ENCODE peak calls at places on chromosomes 12 and 14, in six cellular contexts. E is GM20000, J is HCT116, I is A673, G is foreskin fibroblast, W is lung. O is an unnamed sample.

GRCh38 chr12:89412665-89413064 is 60.4 kb upstream of the DUSP6 start:
- DNase-seq in G (no peak), E (no peak), W (no peak), I (peak), J (no peak), O (no peak)

GRCh38 chr14:68693926-68694325 is 98.9 kb downstream of the ZFP36L1 start:
- DNase-seq in G (no peak), E (no peak), W (no peak), J (no peak), I (no peak), O (no peak)

GRCh38 chr14:100665518-100666032 is 61.1 kb upstream of the DLK1 start:
- DNase-seq in J (no peak), E (no peak), I (no peak), G (peak), W (no peak), O (no peak)

GRCh38 chr14:25122843-25123242 is 72.9 kb upstream of the STXBP6 start:
- DNase-seq in W (no peak), J (no peak), E (no peak), G (no peak), I (no peak), O (no peak)

GRCh38 chr12:19130224-19131019 is 889 bp downstream of the PLEKHA5 start:
- DNase-seq in I (peak), G (peak), J (no peak), E (peak), W (no peak), O (no peak)

GRCh38 chr14:73879027-73879426 is 7.6 kb upstream of the ZNF410 start:
- DNase-seq in W (no peak), J (no peak), G (peak), E (no peak), I (no peak), O (no peak)

GRCh38 chr12:91887957-91888356 is 257.7 kb downstream of the BTG1 start:
- DNase-seq in J (no peak), E (no peak), I (no peak), W (no peak), G (no peak), O (no peak)

GRCh38 chr12:57838594-57839302 is 7.8 kb downstream of the CTDSP2 start:
- DNase-seq in J (no peak), E (no peak), I (peak), W (no peak), G (peak), O (no peak)

GRCh38 chr12:95805864-95806669 is 15.5 kb upstream of the NTN4 start:
- DNase-seq in E (no peak), I (no peak), W (no peak), G (peak), J (peak), O (no peak)

GRCh38 chr12:75660107-75660530 is 148.7 kb upstream of the KRR1 start:
- DNase-seq in I (no peak), G (peak), W (no peak), J (peak), E (no peak), O (no peak)

GRCh38 chr14:92563359-92563758 is 49.8 kb downstream of the RIN3 start:
- DNase-seq in E (peak), G (peak), W (no peak), I (no peak), J (no peak), O (no peak)

GRCh38 chr14:45201908-45202307 is 51.1 kb downstream of the MIS18BP1 start:
- DNase-seq in W (no peak), J (no peak), I (peak), G (peak), E (peak), O (no peak)

GRCh38 chr14:102593841-102594170 is 1.4 kb downstream of the RCOR1 start:
- DNase-seq in J (no peak), E (no peak), I (no peak), G (no peak), W (no peak), O (no peak)

GRCh38 chr12:86671001-86671400 is 414.8 kb upstream of the MGAT4C start:
- DNase-seq in E (no peak), G (no peak), J (no peak), I (no peak), W (no peak), O (no peak)

GRCh38 chr12:6272300-6273208 is 37.9 kb upstream of the PLEKHG6 start:
- DNase-seq in I (no peak), W (peak), G (no peak), E (no peak), J (peak), O (no peak)

GRCh38 chr12:52927964-52928363 is 21.0 kb upstream of the KRT18 start:
- DNase-seq in J (no peak), E (no peak), W (no peak), G (no peak), I (no peak), O (no peak)

GRCh38 chr12:94620611-94621010 is 29.7 kb downstream of the TMCC3 start:
- DNase-seq in W (no peak), E (no peak), I (no peak), G (no peak), J (no peak), O (no peak)

GRCh38 chr14:71686677-71687076 is 245.6 kb upstream of the RGS6 start:
- DNase-seq in W (no peak), E (no peak), G (peak), J (no peak), I (no peak), O (no peak)

GRCh38 chr12:49027846-49028245 is 9.3 kb upstream of the PRKAG1 start:
- DNase-seq in I (no peak), J (no peak), G (no peak), W (no peak), E (no peak), O (peak)

GRCh38 chr14:77040995-77041744 is 12.7 kb upstream of the IRF2BPL start:
- DNase-seq in G (no peak), I (no peak), E (no peak), W (no peak), J (no peak), O (no peak)

GRCh38 chr14:70170976-70171375 is 17.8 kb downstream of the SLC8A3 start:
- DNase-seq in J (no peak), G (no peak), E (no peak), I (no peak), W (no peak), O (no peak)

GRCh38 chr12:19847294-19848059 is 408.2 kb downstream of the AEBP2 start:
- DNase-seq in W (no peak), J (no peak), I (no peak), E (peak), G (no peak), O (no peak)

GRCh38 chr12:102564026-102564425 is 83.7 kb upstream of the IGF1 start:
- DNase-seq in W (peak), E (no peak), G (no peak), I (no peak), J (no peak), O (no peak)

DNA sequence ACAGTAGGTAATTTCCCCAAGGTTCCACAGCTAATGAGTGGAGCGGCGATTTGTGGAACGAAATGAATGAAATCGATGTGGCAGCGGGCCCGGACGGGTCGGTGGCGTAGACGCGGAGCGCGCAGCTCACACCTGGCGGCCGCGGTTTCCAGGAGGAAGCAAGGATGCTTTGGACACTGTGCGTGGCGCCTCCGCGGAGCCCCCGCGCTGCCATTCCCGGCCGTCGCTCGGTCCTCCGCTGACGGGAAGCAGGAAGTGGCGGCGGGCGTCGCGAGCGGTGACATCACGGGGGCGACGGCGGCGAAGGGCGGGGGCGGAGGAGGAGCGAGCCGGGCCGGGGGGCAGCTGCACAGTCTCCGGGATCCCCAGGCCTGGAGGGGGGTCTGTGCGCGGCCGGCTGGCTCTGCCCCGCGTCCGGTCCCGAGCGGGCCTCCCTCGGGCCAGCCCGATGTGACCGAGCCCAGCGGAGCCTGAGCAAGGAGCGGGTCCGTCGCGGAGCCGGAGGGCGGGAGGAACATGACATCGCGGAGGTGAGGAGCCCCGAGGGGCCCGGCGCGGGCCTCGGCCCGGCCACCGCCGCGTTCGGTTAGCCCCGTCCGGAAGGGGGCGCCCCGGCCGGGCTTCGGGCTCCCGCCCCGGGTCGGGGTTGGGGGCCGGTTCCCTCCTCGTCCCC is at the start of gene PTPN11:
- DNase-seq in G (peak), W (peak), E (peak), J (peak), I (peak), O (peak)
- TF ChIP-seq CTCF in G (no peak), W (no peak), E (peak), J (peak), I (no peak), O (peak)

GRCh38 chr12:8823565-8824300 is 1.3 kb downstream of the A2ML1 start:
- DNase-seq in I (peak), J (peak), W (peak), E (no peak), G (peak), O (no peak)
- TF ChIP-seq CTCF in I (peak), J (peak), W (peak), E (peak), G (peak), O (peak)

DNA sequence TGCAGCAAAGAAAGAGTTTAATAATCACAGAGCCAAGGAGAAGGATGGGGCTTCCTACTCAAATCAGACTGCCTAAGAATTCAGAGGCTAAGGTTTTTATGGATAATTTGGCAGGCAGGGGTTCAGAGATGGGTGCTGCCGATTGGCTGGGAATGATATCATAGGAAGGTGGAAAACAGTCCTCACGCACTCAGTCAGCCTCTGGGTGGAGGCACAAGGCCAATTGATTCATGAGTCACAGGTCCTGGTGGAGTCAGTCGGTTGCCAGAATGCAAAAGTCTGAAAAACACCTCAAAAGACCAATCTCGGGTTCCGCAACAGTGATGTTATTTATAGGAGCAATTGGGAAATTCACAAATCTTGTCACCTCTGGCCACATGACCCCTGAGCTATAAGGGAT is 105.5 kb downstream of the GXYLT1 start:
- DNase-seq in J (peak), W (no peak), E (no peak), I (peak), G (peak), O (no peak)
- TF ChIP-seq CTCF in J (no peak), W (no peak), E (no peak), I (no peak), G (no peak), O (no peak)

DNA sequence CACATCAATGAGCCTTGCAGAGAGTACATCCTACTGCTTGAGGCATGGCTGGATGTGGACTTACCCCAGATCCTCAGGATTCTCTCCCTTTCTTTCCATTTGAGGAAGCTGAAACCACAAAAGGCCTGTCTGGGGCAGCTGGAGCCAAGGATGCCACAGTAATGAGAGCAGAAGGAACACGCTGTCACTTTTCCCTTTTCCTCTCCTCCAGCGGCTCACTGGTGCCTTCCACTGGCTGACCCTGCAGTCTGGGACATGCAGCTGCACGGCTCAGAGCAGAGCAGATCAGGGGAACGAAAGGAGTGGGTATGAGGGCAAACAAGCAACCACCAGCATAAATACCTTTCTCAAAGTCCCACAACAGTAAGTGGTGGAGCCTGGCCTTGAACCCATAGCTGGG is 78.2 kb downstream of the GAS2L3 start:
- DNase-seq in G (no peak), J (no peak), I (no peak), E (no peak), W (no peak), O (no peak)
- TF ChIP-seq CTCF in G (no peak), J (no peak), I (no peak), E (no peak), W (no peak), O (no peak)

GRCh38 chr12:119444462-119445044 is 110.0 kb downstream of the CCDC60 start:
- DNase-seq in I (peak), E (peak), W (peak), G (no peak), J (peak), O (no peak)
- TF ChIP-seq CTCF in I (peak), E (peak), W (peak), G (peak), J (peak), O (peak)

GRCh38 chr12:2009623-2010022 is 5.4 kb upstream of the DCP1B start:
- DNase-seq in I (no peak), G (peak), W (no peak), E (no peak), J (no peak), O (no peak)

GRCh38 chr12:2003676-2004112 is 563 bp downstream of the DCP1B start:
- DNase-seq in E (peak), J (no peak), W (no peak), G (no peak), I (no peak), O (no peak)

GRCh38 chr12:2008677-2009076 is 4.4 kb upstream of the DCP1B start:
- DNase-seq in G (no peak), J (no peak), W (no peak), I (no peak), E (no peak), O (no peak)

GRCh38 chr12:2004113-2004929 is at the start of gene DCP1B:
- DNase-seq in I (peak), W (peak), E (peak), J (peak), G (peak), O (peak)
- TF ChIP-seq CTCF in I (no peak), W (no peak), E (no peak), J (no peak), G (no peak), O (no peak)

O was measured in osteocyte.